ENCODE peak calls at places on chromosomes 2 and 18, in six cellular contexts. Y, B, H, V, T and A are unnamed samples. For H3K4me1 and H3K36me3, the result is how much of the 10 kb centered on the place peaks cover.

GRCh38 chr2:634670-635395 is 42.4 kb downstream of the TMEM18 start:
- DNase-seq in B (peak), T (no peak), Y (no peak), V (no peak), H (no peak), A (no peak)

GRCh38 chr18:50099725-50100414 is 95.1 kb downstream of the MYO5B start:
- DNase-seq in T (no peak), V (no peak), Y (peak), H (peak), B (no peak), A (no peak)

GRCh38 chr2:165700511-165700910 is 93.5 kb downstream of the GALNT3 start:
- DNase-seq in H (no peak), T (no peak), V (no peak), B (no peak), Y (no peak), A (no peak)

GRCh38 chr2:106160786-106161261 is 33.3 kb downstream of the UXS1 start:
- DNase-seq in V (no peak), Y (no peak), T (peak), H (no peak), B (peak), A (no peak)

GRCh38 chr2:157336137-157336721 is 10.6 kb upstream of the ERMN start:
- DNase-seq in V (no peak), B (peak), H (peak), Y (no peak), T (peak), A (peak)

GRCh38 chr2:130798472-130799221 is 38.1 kb upstream of the ARHGEF4 start:
- DNase-seq in B (peak), T (no peak), V (no peak), H (no peak), Y (no peak), A (no peak)

GRCh38 chr18:58859935-58860334 is 4.7 kb upstream of the ZNF532 start:
- DNase-seq in Y (no peak), V (no peak), T (no peak), H (no peak), B (no peak), A (no peak)

GRCh38 chr2:98514879-98515570 is 70.4 kb downstream of the INPP4A start:
- DNase-seq in B (no peak), H (peak), T (no peak), Y (peak), V (no peak), A (no peak)

GRCh38 chr2:201257941-201258665 is 2.2 kb upstream of the CASP8 start:
- DNase-seq in T (peak), H (peak), V (peak), B (peak), Y (peak), A (peak)

GRCh38 chr18:62370386-62370785 is 45.3 kb downstream of the TNFRSF11A start:
- DNase-seq in Y (no peak), B (no peak), V (no peak), H (no peak), T (no peak), A (no peak)

GRCh38 chr2:67465623-67466022 is 68.5 kb downstream of the ETAA1 start:
- DNase-seq in Y (no peak), V (no peak), B (no peak), H (peak), T (no peak), A (no peak)

GRCh38 chr2:20487030-20487391 is 40.1 kb downstream of the RHOB start:
- DNase-seq in B (no peak), Y (no peak), H (no peak), T (no peak), V (no peak), A (no peak)

GRCh38 chr18:3466051-3466450 is 16.1 kb downstream of the TGIF1 start:
- DNase-seq in H (no peak), T (no peak), V (no peak), Y (peak), B (no peak), A (no peak)

GRCh38 chr2:186068154-186068826 is 329.7 kb downstream of the FSIP2 start:
- DNase-seq in T (no peak), H (no peak), Y (peak), B (peak), V (no peak), A (no peak)

GRCh38 chr2:88590998-88591613 is 36.2 kb downstream of the EIF2AK3 start:
- DNase-seq in B (peak), T (peak), H (peak), V (no peak), Y (peak), A (peak)

GRCh38 chr2:64386676-64387075 is 67.3 kb upstream of the LGALSL start:
- DNase-seq in B (no peak), V (no peak), Y (no peak), T (no peak), H (no peak), A (no peak)

GRCh38 chr2:107259011-107259410 is 373.0 kb upstream of the ST6GAL2 start:
- DNase-seq in H (no peak), T (no peak), B (no peak), Y (no peak), V (no peak), A (no peak)

GRCh38 chr2:31563273-31563839 is 17.4 kb downstream of the SRD5A2 start:
- DNase-seq in Y (no peak), V (no peak), H (no peak), T (no peak), B (no peak), A (no peak)

GRCh38 chr2:105449083-105449482 is 50.2 kb upstream of the FHL2 start:
- DNase-seq in T (no peak), V (no peak), H (no peak), Y (no peak), B (no peak), A (no peak)

GRCh38 chr2:12325806-12326205 is 390.9 kb upstream of the TRIB2 start:
- DNase-seq in T (no peak), H (no peak), Y (peak), B (peak), V (no peak), A (no peak)

GRCh38 chr2:121903037-121903689 is 147.7 kb downstream of the TSN start:
- DNase-seq in V (no peak), H (no peak), B (no peak), T (no peak), Y (no peak), A (no peak)

GRCh38 chr18:58417752-58418151 is 211.1 kb downstream of the ALPK2 start:
- DNase-seq in B (no peak), V (peak), T (no peak), H (no peak), Y (peak), A (peak)

GRCh38 chr2:139790807-139791206 is 1010.6 kb upstream of the NXPH2 start:
- DNase-seq in V (no peak), H (peak), B (no peak), T (peak), Y (peak), A (no peak)

GRCh38 chr2:97919858-97920257 is 75.9 kb downstream of the TMEM131 start:
- DNase-seq in Y (no peak), B (no peak), H (no peak), V (no peak), T (no peak), A (no peak)

GRCh38 chr2:176931588-176932563 is 280.7 kb upstream of the HNRNPA3 start:
- DNase-seq in H (peak), T (no peak), Y (no peak), V (no peak), B (no peak), A (no peak)

GRCh38 chr2:233464531-233465240 is 101.9 kb downstream of the USP40 start:
- DNase-seq in V (peak), T (no peak), H (no peak), Y (no peak), B (no peak), A (no peak)

GRCh38 chr2:191319181-191319580 is 74.0 kb downstream of the MYO1B start:
- DNase-seq in B (no peak), Y (peak), T (no peak), V (no peak), H (no peak), A (no peak)

GRCh38 chr2:144747571-144747970 is 227.7 kb upstream of the ZEB2 start:
- DNase-seq in B (no peak), H (no peak), T (peak), V (no peak), Y (no peak), A (no peak)

GRCh38 chr18:38940863-38941531 is 1375.4 kb upstream of the CELF4 start:
- DNase-seq in B (no peak), T (peak), V (peak), H (peak), Y (peak), A (no peak)

GRCh38 chr18:58584219-58585127 is 44.4 kb downstream of the ALPK2 start:
- DNase-seq in H (no peak), T (no peak), V (no peak), B (no peak), Y (peak), A (no peak)

GRCh38 chr2:179556425-179556824 is 291.8 kb upstream of the SESTD1 start:
- DNase-seq in Y (no peak), V (no peak), T (no peak), H (no peak), B (no peak), A (no peak)

GRCh38 chr2:208244422-208244821 is 10.4 kb downstream of the IDH1 start:
- DNase-seq in V (no peak), T (no peak), Y (no peak), H (no peak), B (no peak), A (no peak)

DNA sequence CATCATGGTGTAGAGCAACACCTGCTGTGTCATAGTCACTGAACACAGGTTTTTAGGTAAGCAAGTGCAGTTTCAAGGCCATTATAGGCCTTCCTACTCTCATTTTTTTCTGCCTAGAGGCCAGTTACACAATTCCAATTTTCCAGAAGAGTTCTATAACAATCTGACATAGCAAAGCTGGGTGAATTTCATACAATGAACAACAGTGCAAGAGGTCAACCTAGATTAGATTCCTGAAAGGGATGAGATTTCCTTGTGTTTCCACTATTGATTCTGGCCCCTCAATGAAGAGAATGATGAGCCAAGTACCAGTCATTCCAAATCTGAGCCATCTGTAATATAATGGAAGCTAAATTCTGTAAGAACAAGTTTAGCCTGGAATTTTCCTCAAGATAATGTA is 15.3 kb upstream of the CD28 start:
- DNase-seq in H (no peak), Y (no peak), V (no peak), T (no peak), B (no peak), A (no peak)
- H3K4me1 ChIP-seq in H (half or more), Y (under half), V (under half), T (half or more), B (under half), A (under half)

GRCh38 chr2:128689971-128690370 is 371.3 kb upstream of the HS6ST1 start:
- DNase-seq in Y (no peak), H (no peak), B (no peak), V (no peak), T (no peak), A (no peak)

GRCh38 chr2:128690869-128691268 is 372.2 kb upstream of the HS6ST1 start:
- DNase-seq in T (no peak), Y (no peak), B (no peak), H (no peak), V (no peak), A (no peak)

GRCh38 chr2:128692895-128693519 is 374.3 kb upstream of the HS6ST1 start:
- DNase-seq in V (no peak), B (no peak), T (no peak), H (no peak), Y (no peak), A (no peak)

GRCh38 chr2:128691526-128691925 is 372.9 kb upstream of the HS6ST1 start:
- DNase-seq in B (no peak), H (no peak), V (no peak), Y (no peak), T (no peak), A (no peak)

DNA sequence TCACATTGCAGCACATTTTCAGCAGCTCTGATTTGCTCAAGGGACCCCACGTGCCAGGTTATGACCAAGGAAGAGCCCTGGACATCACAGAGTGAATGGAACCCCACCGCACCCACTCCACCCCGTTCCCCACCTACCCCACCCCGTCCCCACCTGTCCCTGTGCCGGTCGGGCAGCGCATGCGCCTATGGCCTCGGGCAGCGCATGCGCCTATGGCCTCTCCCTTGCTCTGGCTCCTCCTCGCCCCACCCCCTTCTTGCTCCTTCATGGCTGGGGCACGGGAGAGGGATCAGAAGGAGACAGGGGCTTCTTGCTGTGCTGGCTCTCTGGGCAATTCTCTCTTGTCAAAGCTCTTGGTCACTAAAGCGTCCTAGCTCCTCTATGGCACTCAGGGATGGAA is 371.8 kb upstream of the HS6ST1 start:
- DNase-seq in T (no peak), V (no peak), Y (no peak), B (no peak), H (no peak), A (no peak)
- H3K4me3 ChIP-seq in T (no peak), V (no peak), Y (no peak), B (no peak), H (no peak), A (no peak)

DNA sequence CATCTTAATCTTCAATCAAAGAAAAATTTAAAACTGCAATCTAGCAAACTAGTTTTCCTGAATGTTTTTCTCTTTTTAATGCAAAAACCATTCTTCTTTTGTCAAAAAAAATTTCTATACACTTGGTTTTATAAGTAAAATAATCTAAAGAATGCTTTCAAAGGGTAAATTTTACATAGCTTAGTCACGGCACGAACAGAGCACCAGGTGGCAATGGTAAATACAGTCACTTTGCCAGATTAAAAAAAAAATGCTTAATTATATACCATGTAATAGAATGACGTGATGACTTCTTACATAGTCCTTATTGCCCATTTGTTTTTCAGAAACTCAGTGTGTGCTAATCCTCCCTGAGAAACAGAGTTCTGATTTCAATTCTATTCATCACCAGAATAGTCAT is 10.4 kb downstream of the FEZ2 start:
- DNase-seq in H (no peak), Y (no peak), V (no peak), T (no peak), B (no peak), A (no peak)
- H3K36me3 ChIP-seq in H (under half), Y (under half), V (under half), T (half or more), B (under half), A (under half)

GRCh38 chr2:241000831-241001321 is 2.5 kb downstream of the SNED1 start:
- DNase-seq in T (no peak), H (no peak), Y (no peak), B (peak), V (no peak), A (peak)

GRCh38 chr2:240999873-241000541 is 1.6 kb downstream of the SNED1 start:
- DNase-seq in Y (no peak), B (peak), T (no peak), H (no peak), V (no peak), A (peak)

GRCh38 chr2:240998706-240999000 is 235 bp downstream of the SNED1 start:
- DNase-seq in T (no peak), H (no peak), B (no peak), Y (no peak), V (no peak), A (no peak)

GRCh38 chr2:240997856-240998705 is at the start of gene SNED1:
- DNase-seq in V (peak), T (no peak), B (peak), Y (peak), H (peak), A (peak)

GRCh38 chr2:240999001-240999791 is 778 bp downstream of the SNED1 start:
- DNase-seq in H (no peak), B (peak), T (no peak), Y (no peak), V (peak), A (peak)
- H3K4me1 ChIP-seq in H (under half), B (under half), T (under half), Y (under half), V (under half), A (under half)

DNA sequence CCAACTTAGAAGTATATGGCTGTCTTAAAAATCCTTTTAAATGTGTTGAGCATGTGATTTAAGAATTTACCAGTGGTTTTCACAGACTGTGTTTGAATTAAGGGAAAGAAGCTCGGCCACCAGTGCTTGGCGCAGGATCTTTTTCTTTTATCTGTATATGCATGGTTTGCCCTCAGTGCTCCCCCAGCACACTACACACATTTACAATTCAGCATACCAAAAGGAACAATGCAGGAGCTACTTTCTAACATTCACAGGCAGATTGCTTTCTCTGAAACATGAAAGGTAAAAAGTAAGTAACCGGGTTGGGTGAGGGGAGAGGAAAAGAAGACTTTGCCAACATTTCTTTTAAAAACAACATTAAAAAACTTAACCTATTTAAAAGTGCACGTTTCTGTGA is 3.9 kb downstream of the SALL3 start:
- DNase-seq in Y (no peak), H (no peak), V (no peak), B (no peak), T (no peak), A (no peak)
- H3K4me3 ChIP-seq in Y (no peak), H (no peak), V (no peak), B (no peak), T (no peak), A (no peak)

GRCh38 chr2:149537098-149537726 is 50.4 kb downstream of the MMADHC start:
- DNase-seq in Y (no peak), T (no peak), V (no peak), H (peak), B (no peak), A (no peak)

GRCh38 chr2:149534674-149535073 is 52.9 kb downstream of the MMADHC start:
- DNase-seq in H (no peak), Y (no peak), B (no peak), V (no peak), T (no peak), A (no peak)

GRCh38 chr2:149538138-149538833 is 49.3 kb downstream of the MMADHC start:
- DNase-seq in Y (peak), V (no peak), T (no peak), B (no peak), H (no peak), A (no peak)

GRCh38 chr2:149540138-149540537 is 47.4 kb downstream of the MMADHC start:
- DNase-seq in T (no peak), H (no peak), Y (no peak), V (no peak), B (no peak), A (no peak)

DNA sequence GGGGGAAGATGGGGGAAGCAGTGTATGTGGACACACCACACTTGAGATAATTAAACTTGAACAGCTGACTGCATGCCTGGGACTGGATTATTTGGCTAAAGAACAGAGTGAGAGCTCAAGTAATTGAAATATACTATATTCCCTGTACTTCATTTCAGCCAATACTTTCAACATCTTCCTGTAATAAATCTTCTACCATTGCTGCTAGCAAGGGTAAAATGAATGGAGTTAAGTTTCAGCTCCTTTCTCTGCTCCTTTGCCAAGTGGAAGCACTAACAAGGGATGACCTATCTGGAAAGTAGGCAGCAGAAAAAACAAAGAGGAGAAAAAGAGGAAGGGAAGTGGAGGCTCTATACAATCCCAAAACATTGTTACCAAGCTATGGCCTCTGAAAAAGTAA is 50.9 kb downstream of the MMADHC start:
- DNase-seq in V (no peak), H (no peak), T (no peak), Y (no peak), B (no peak), A (no peak)
- H3K36me3 ChIP-seq in V (under half), H (under half), T (under half), Y (under half), B (under half), A (under half)

GRCh38 chr18:33606621-33607020 is 28.6 kb downstream of the ASXL3 start:
- DNase-seq in H (no peak), V (no peak), T (peak), B (no peak), Y (no peak), A (no peak)
- H3K4me1 ChIP-seq in H (under half), V (under half), T (under half), B (under half), Y (under half), A (under half)

DNA sequence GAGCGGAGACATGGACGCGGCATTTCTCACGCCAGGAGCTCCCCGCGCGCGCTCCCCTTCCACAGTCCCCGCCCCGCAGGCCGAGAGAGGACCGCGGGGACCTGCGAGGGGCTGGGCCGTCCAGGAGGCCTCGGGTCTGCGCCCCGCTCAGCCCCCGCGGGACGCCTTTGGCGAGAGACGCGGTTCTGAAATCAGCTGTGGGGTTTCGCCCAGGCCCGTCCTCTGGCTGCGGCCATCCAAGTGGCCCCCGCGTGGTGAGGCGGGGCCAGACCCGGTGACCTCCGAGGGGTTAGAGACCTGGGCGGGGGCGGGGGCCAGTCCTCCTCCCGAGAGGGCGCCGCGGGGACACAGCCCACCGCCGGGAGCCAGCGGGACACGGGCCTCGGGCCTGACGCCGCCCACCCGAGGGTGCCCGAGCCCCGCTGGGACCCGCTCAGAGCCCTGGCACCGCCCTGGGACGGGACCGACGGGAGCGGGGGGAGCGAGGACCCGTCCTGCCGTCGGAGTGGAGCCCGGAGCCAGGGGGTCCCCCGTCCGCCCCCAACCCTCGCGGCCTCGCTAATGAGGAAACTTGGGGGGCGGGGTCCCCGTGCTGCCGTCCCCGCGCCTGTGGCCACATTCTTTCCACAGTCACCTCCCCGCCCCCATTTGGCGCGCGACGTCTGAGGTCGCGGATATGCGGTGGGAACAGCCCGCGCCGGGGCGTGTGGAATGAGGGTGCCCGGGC is 6.1 kb upstream of the SALL3 start:
- DNase-seq in B (no peak), Y (no peak), H (no peak), V (no peak), T (no peak), A (no peak)
- H3K4me3 ChIP-seq in B (no peak), Y (no peak), H (no peak), V (no peak), T (no peak), A (peak)

GRCh38 chr18:675307-675706 is 17.9 kb downstream of the TYMS start:
- DNase-seq in H (no peak), Y (no peak), T (no peak), V (no peak), B (no peak), A (no peak)
- H3K36me3 ChIP-seq in H (under half), Y (under half), T (half or more), V (under half), B (half or more), A (under half)